ENCODE peak calls at places on chromosomes 5 and 9, in four cellular contexts. One of them, this sample, is unnamed.

GRCh38 chr5:34022131-34022705 is 14.4 kb upstream of the AMACR start:
- DNase-seq in WTC11: no peak
- DNase-seq in brain microvascular endothelial cell: peak; percentile 53
- DNase-seq in RPMI7951: peak; percentile 40
- DNase-seq in this sample: no peak

GRCh38 chr5:73823508-73823925 is 197.5 kb downstream of the ARHGEF28 start:
- DNase-seq in WTC11: no peak
- DNase-seq in brain microvascular endothelial cell: peak; percentile 70
- DNase-seq in RPMI7951: no peak
- DNase-seq in this sample: no peak

GRCh38 chr5:169089343-169089742 is 211.6 kb downstream of the SLIT3 start:
- DNase-seq in brain microvascular endothelial cell: no peak
- DNase-seq in WTC11: no peak
- DNase-seq in RPMI7951: no peak
- DNase-seq in this sample: no peak

GRCh38 chr5:89729623-89730390 is 679.7 kb downstream of the CETN3 start:
- DNase-seq in WTC11: no peak
- DNase-seq in brain microvascular endothelial cell: no peak
- DNase-seq in RPMI7951: peak; percentile 21
- DNase-seq in this sample: no peak

GRCh38 chr5:14958196-14958595 is 86.6 kb upstream of the ANKH start:
- DNase-seq in WTC11: no peak
- DNase-seq in RPMI7951: no peak
- DNase-seq in brain microvascular endothelial cell: no peak
- DNase-seq in this sample: no peak

GRCh38 chr9:114078021-114078780 is at the start of gene AMBP:
- DNase-seq in brain microvascular endothelial cell: no peak
- DNase-seq in RPMI7951: peak; percentile 39
- DNase-seq in WTC11: no peak
- DNase-seq in this sample: no peak

GRCh38 chr9:98867109-98867433 is 59.6 kb downstream of the GALNT12 start:
- DNase-seq in brain microvascular endothelial cell: no peak
- DNase-seq in RPMI7951: no peak
- DNase-seq in WTC11: no peak
- DNase-seq in this sample: no peak

GRCh38 chr5:72210913-72211670 is 103.8 kb downstream of the MAP1B start:
- DNase-seq in WTC11: no peak
- DNase-seq in brain microvascular endothelial cell: peak; percentile 63
- DNase-seq in RPMI7951: peak; percentile 81
- DNase-seq in this sample: peak; percentile 66

GRCh38 chr9:35689601-35690446 is at the start of gene TPM2:
- DNase-seq in brain microvascular endothelial cell: peak; percentile 68
- DNase-seq in WTC11: peak; percentile 75
- DNase-seq in RPMI7951: peak; percentile 63
- DNase-seq in this sample: peak; percentile 52

GRCh38 chr5:67030289-67031069 is 166.1 kb downstream of the CD180 start:
- DNase-seq in brain microvascular endothelial cell: no peak
- DNase-seq in WTC11: no peak
- DNase-seq in RPMI7951: peak; percentile 79
- DNase-seq in this sample: no peak

GRCh38 chr5:178304761-178305645 is 72.4 kb upstream of the PHYKPL start:
- DNase-seq in WTC11: peak; percentile 7
- DNase-seq in brain microvascular endothelial cell: no peak
- DNase-seq in RPMI7951: peak; percentile 6
- DNase-seq in this sample: no peak

GRCh38 chr5:123436201-123436600 is 13.0 kb upstream of the CEP120 start:
- DNase-seq in WTC11: no peak
- DNase-seq in brain microvascular endothelial cell: no peak
- DNase-seq in RPMI7951: no peak
- DNase-seq in this sample: no peak

GRCh38 chr5:78293856-78294249 is 645 bp downstream of the AP3B1 start:
- DNase-seq in brain microvascular endothelial cell: no peak
- DNase-seq in WTC11: no peak
- DNase-seq in RPMI7951: no peak
- DNase-seq in this sample: peak; percentile 20

GRCh38 chr9:131870156-131870555 is 130.3 kb upstream of the RAPGEF1 start:
- DNase-seq in brain microvascular endothelial cell: no peak
- DNase-seq in WTC11: no peak
- DNase-seq in RPMI7951: no peak
- DNase-seq in this sample: no peak

GRCh38 chr9:121308765-121309164 is 40.8 kb downstream of the GSN start:
- DNase-seq in WTC11: no peak
- DNase-seq in brain microvascular endothelial cell: no peak
- DNase-seq in RPMI7951: no peak
- DNase-seq in this sample: no peak

GRCh38 chr5:120848883-120849282 is 384.8 kb downstream of the PRR16 start:
- DNase-seq in WTC11: peak; percentile 38
- DNase-seq in RPMI7951: peak; percentile 1
- DNase-seq in brain microvascular endothelial cell: no peak
- DNase-seq in this sample: peak; percentile 10

GRCh38 chr9:6838158-6838557 is 80.4 kb downstream of the KDM4C start:
- DNase-seq in RPMI7951: no peak
- DNase-seq in brain microvascular endothelial cell: peak; percentile 38
- DNase-seq in WTC11: no peak
- DNase-seq in this sample: no peak

GRCh38 chr5:170743876-170744212 is 39.7 kb upstream of the GABRP start:
- DNase-seq in WTC11: peak; percentile 59
- DNase-seq in RPMI7951: no peak
- DNase-seq in brain microvascular endothelial cell: no peak
- DNase-seq in this sample: no peak

GRCh38 chr9:106286249-106286648 is 576.7 kb upstream of the ZNF462 start:
- DNase-seq in RPMI7951: peak; percentile 85
- DNase-seq in WTC11: peak; percentile 36
- DNase-seq in brain microvascular endothelial cell: no peak
- DNase-seq in this sample: no peak

GRCh38 chr9:4674783-4675182 is 4.6 kb upstream of the CDC37L1 start:
- DNase-seq in WTC11: no peak
- DNase-seq in brain microvascular endothelial cell: no peak
- DNase-seq in RPMI7951: peak; percentile 76
- DNase-seq in this sample: no peak

GRCh38 chr5:129973716-129974426 is 69.6 kb downstream of the CHSY3 start:
- DNase-seq in brain microvascular endothelial cell: peak; percentile 79
- DNase-seq in RPMI7951: no peak
- DNase-seq in WTC11: no peak
- DNase-seq in this sample: peak; percentile 91